ENCODE peak calls at places on chromosomes 6 and 20, in eight cellular contexts. L is NCI-H774, E is astrocyte of the cerebellum, U is breast epithelium, P is stromal cell of bone marrow, O is GM13976, F is T-helper 9 cell, Y is HFFc6. A is an unnamed sample.

GRCh38 chr6:79789843-79790242 is 157.5 kb downstream of the ELOVL4 start:
- DNase-seq in L (no peak), U (no peak), P (no peak), O (no peak), Y (no peak), E (no peak), F (no peak), A (no peak)

GRCh38 chr6:167751579-167752115 is 75.1 kb upstream of the AFDN start:
- DNase-seq in L (no peak), O (no peak), E (no peak), Y (no peak), P (no peak), U (no peak), F (no peak), A (no peak)

GRCh38 chr6:156396791-156397418 is 380.3 kb upstream of the ARID1B start:
- DNase-seq in F (peak; percentile 2), P (no peak), Y (no peak), O (peak; percentile 14), E (no peak), L (no peak), U (no peak), A (no peak)

GRCh38 chr6:170449231-170449630 is 103.9 kb downstream of the PSMB1 start:
- DNase-seq in E (no peak), F (no peak), U (no peak), Y (no peak), P (no peak), O (no peak), L (no peak), A (no peak)

GRCh38 chr20:4225778-4226177 is 210.4 kb upstream of the RNF24 start:
- DNase-seq in P (peak; percentile 97), L (no peak), F (no peak), O (no peak), Y (peak; percentile 97), E (peak; percentile 97), U (no peak), A (no peak)

GRCh38 chr6:18244251-18244650 is 20.1 kb downstream of the DEK start:
- DNase-seq in E (no peak), L (no peak), F (no peak), O (no peak), U (no peak), P (no peak), Y (no peak), A (no peak)

GRCh38 chr20:10987651-10988383 is 314.0 kb upstream of the JAG1 start:
- DNase-seq in E (peak; percentile 36), P (no peak), L (no peak), U (no peak), O (no peak), F (no peak), Y (no peak), A (no peak)

GRCh38 chr6:52042141-52042885 is 45.1 kb downstream of the PKHD1 start:
- DNase-seq in O (no peak), Y (no peak), P (no peak), L (no peak), U (no peak), F (no peak), E (no peak), A (no peak)

GRCh38 chr6:1766663-1767062 is 156.9 kb downstream of the FOXC1 start:
- DNase-seq in U (no peak), O (no peak), F (no peak), E (no peak), L (no peak), Y (no peak), P (no peak), A (no peak)

GRCh38 chr6:13761361-13762036 is 49.9 kb upstream of the RANBP9 start:
- DNase-seq in O (no peak), P (peak; percentile 41), L (no peak), E (no peak), F (no peak), U (no peak), Y (peak; percentile 1), A (no peak)

GRCh38 chr6:77341058-77341986 is 122.0 kb downstream of the HTR1B start:
- DNase-seq in Y (no peak), U (no peak), E (no peak), L (no peak), P (no peak), F (no peak), O (no peak), A (no peak)

GRCh38 chr6:134020543-134020942 is 31.9 kb downstream of the SLC2A12 start:
- DNase-seq in L (no peak), E (no peak), F (no peak), Y (no peak), P (no peak), O (no peak), U (no peak), A (no peak)

GRCh38 chr20:53739799-53740785 is 146.5 kb upstream of the ZNF217 start:
- DNase-seq in L (no peak), U (no peak), P (no peak), F (no peak), E (no peak), Y (no peak), O (no peak), A (no peak)

GRCh38 chr6:52365871-52366540 is 4.1 kb downstream of the PAQR8 start:
- DNase-seq in E (no peak), Y (no peak), U (no peak), F (no peak), P (no peak), O (no peak), L (no peak), A (no peak)

GRCh38 chr20:62761058-62761758 is 35.1 kb upstream of the MRGBP start:
- DNase-seq in O (no peak), L (no peak), F (no peak), U (peak; percentile 31), Y (no peak), P (no peak), E (no peak), A (no peak)

GRCh38 chr6:6105472-6106036 is 98.8 kb upstream of the NRN1 start:
- DNase-seq in F (no peak), U (no peak), L (no peak), Y (no peak), P (no peak), O (no peak), E (no peak), A (no peak)

GRCh38 chr20:32965581-32966373 is 38.5 kb downstream of the SUN5 start:
- DNase-seq in O (peak; percentile 5), P (no peak), Y (no peak), F (peak; percentile 35), U (peak; percentile 15), L (no peak), E (no peak), A (no peak)

GRCh38 chr6:44096615-44097014 is 30.6 kb downstream of the MRPL14 start:
- DNase-seq in P (peak; percentile 52), L (peak; percentile 52), F (peak; percentile 61), U (peak; percentile 70), Y (peak; percentile 65), E (no peak), O (peak; percentile 87), A (peak; percentile 76)

GRCh38 chr6:125445054-125445453 is 143.3 kb upstream of the HDDC2 start:
- DNase-seq in F (no peak), E (no peak), O (no peak), U (no peak), Y (no peak), L (no peak), P (no peak), A (no peak)

GRCh38 chr6:13427346-13427745 is 60.1 kb downstream of the GFOD1 start:
- DNase-seq in E (no peak), L (no peak), U (no peak), Y (no peak), P (no peak), O (no peak), F (no peak), A (no peak)

GRCh38 chr20:25859649-25860530 is 163.2 kb upstream of the ZNF337 start:
- DNase-seq in Y (peak; percentile 65), O (peak; percentile 70), L (peak; percentile 39), E (peak; percentile 16), P (no peak), F (peak; percentile 52), U (no peak), A (no peak)

GRCh38 chr20:34362502-34363061 is 491 bp upstream of the ITCH start:
- DNase-seq in F (no peak), O (no peak), Y (no peak), L (no peak), U (no peak), P (no peak), E (no peak), A (no peak)

GRCh38 chr6:101716810-101717209 is 323.3 kb downstream of the GRIK2 start:
- DNase-seq in L (no peak), U (no peak), P (no peak), O (no peak), F (no peak), Y (no peak), E (no peak), A (no peak)

GRCh38 chr6:105424177-105424783 is 21.4 kb upstream of the PREP start:
- DNase-seq in L (peak; percentile 40), P (no peak), U (peak; percentile 31), F (peak; percentile 48), Y (peak; percentile 50), O (peak; percentile 56), E (peak; percentile 50), A (no peak)

GRCh38 chr20:36550797-36551299 is 9.5 kb downstream of the MYL9 start:
- DNase-seq in U (no peak), E (no peak), O (no peak), F (no peak), L (no peak), Y (no peak), P (no peak), A (no peak)

GRCh38 chr20:62587757-62588402 is 54.4 kb upstream of the SLCO4A1 start:
- DNase-seq in Y (peak; percentile 52), O (no peak), U (no peak), P (peak; percentile 37), L (no peak), E (no peak), F (no peak), A (no peak)

GRCh38 chr6:71533939-71534379 is 245.3 kb downstream of the OGFRL1 start:
- DNase-seq in E (peak; percentile 31), P (peak; percentile 25), U (no peak), Y (peak; percentile 38), O (peak; percentile 33), L (no peak), F (no peak), A (no peak)

GRCh38 chr6:56716229-56716628 is 73.5 kb upstream of the DST start:
- DNase-seq in P (no peak), U (no peak), O (no peak), L (no peak), F (no peak), Y (peak; percentile 55), E (no peak), A (no peak)

GRCh38 chr6:157613011-157613522 is 210.0 kb upstream of the SNX9 start:
- DNase-seq in E (peak; percentile 19), U (no peak), P (peak; percentile 79), O (no peak), L (no peak), Y (peak; percentile 87), F (no peak), A (no peak)

GRCh38 chr20:45341939-45342862 is 6.0 kb downstream of the SDC4 start:
- DNase-seq in L (peak; percentile 38), Y (peak; percentile 51), F (no peak), P (no peak), U (peak; percentile 89), O (no peak), E (no peak), A (no peak)

GRCh38 chr20:38222923-38223742 is 37.4 kb downstream of the KIAA1755 start:
- DNase-seq in U (no peak), E (no peak), F (no peak), O (no peak), Y (no peak), L (no peak), P (no peak), A (no peak)

A was measured in GM18507.